ENCODE peak calls at places on chromosomes 12 and 14, in six cellular contexts. V is substantia nigra; I is Caki2; M is stimulated activated CD4-positive, alpha-beta T cell treated with anti-CD3 and anti-CD28 coated beads, Interleukin-12 subunit alpha, Interleukin-12 subunit beta, amount 100 ng/mL, for 4 hours; T is naive thymus-derived CD4-positive, alpha-beta T cell; Q is H54. F is an unnamed sample.

GRCh38 chr12:52307836-52308806 is 13.1 kb downstream of the KRT83 start:
- DNase-seq in M (no peak), Q (no peak), V (peak; percentile 52), T (peak; percentile 14), I (no peak), F (peak; percentile 59)

GRCh38 chr14:54350196-54350595 is 46.6 kb upstream of the CDKN3 start:
- DNase-seq in M (no peak), V (no peak), Q (no peak), T (no peak), I (no peak), F (no peak)

GRCh38 chr12:53532026-53532425 is 24.7 kb upstream of the NPFF start:
- DNase-seq in I (no peak), V (no peak), M (no peak), T (no peak), Q (no peak), F (no peak)

GRCh38 chr14:23381017-23381375 is 4.2 kb downstream of the CMTM5 start:
- DNase-seq in Q (no peak), I (no peak), M (no peak), V (no peak), T (no peak), F (no peak)

GRCh38 chr12:55847033-55847432 is 4.3 kb upstream of the MMP19 start:
- DNase-seq in I (no peak), V (no peak), T (no peak), Q (no peak), M (no peak), F (no peak)

GRCh38 chr14:21095430-21096205 is 2.8 kb downstream of the ZNF219 start:
- DNase-seq in V (no peak), I (no peak), Q (no peak), T (no peak), M (no peak), F (no peak)

GRCh38 chr12:88251798-88252197 is 109.7 kb downstream of the TMTC3 start:
- DNase-seq in V (no peak), I (no peak), T (no peak), M (no peak), Q (no peak), F (no peak)

GRCh38 chr12:123998960-123999359 is 25.9 kb downstream of the ZNF664 start:
- DNase-seq in M (no peak), T (no peak), I (no peak), V (no peak), Q (no peak), F (no peak)

GRCh38 chr14:93958567-93959238 is 17.7 kb downstream of the ASB2 start:
- DNase-seq in M (no peak), T (no peak), I (no peak), Q (no peak), V (no peak), F (no peak)

GRCh38 chr12:56001446-56002100 is 4.5 kb downstream of the SUOX start:
- DNase-seq in I (no peak), T (no peak), V (no peak), Q (no peak), M (no peak), F (no peak)

GRCh38 chr14:55874785-55875184 is 243.4 kb upstream of the PELI2 start:
- DNase-seq in M (no peak), I (no peak), T (no peak), Q (no peak), V (no peak), F (no peak)

GRCh38 chr14:75454963-75455546 is 27.2 kb downstream of the JDP2 start:
- DNase-seq in I (peak; percentile 70), T (no peak), Q (no peak), M (no peak), V (no peak), F (no peak)

GRCh38 chr14:104756477-104757237 is 3.7 kb downstream of the SIVA1 start:
- DNase-seq in M (no peak), I (no peak), V (no peak), T (no peak), Q (no peak), F (no peak)

GRCh38 chr12:130849561-130850417 is 10.7 kb upstream of the STX2 start:
- DNase-seq in V (no peak), T (no peak), M (no peak), I (peak; percentile 50), Q (no peak), F (no peak)

GRCh38 chr12:53725824-53726223 is 1.4 kb downstream of the CALCOCO1 start:
- DNase-seq in M (no peak), V (no peak), Q (no peak), T (no peak), I (no peak), F (no peak)

GRCh38 chr14:69133206-69134125 is 19.5 kb downstream of the DCAF5 start:
- DNase-seq in V (no peak), T (no peak), M (no peak), I (peak; percentile 6), Q (no peak), F (peak; percentile 61)

GRCh38 chr14:37253905-37254304 is 56.2 kb downstream of the MIPOL1 start:
- DNase-seq in V (no peak), Q (no peak), M (no peak), T (no peak), I (no peak), F (no peak)

GRCh38 chr12:63844391-63845341 is at the start of gene SRGAP1:
- DNase-seq in V (peak; percentile 62), M (peak; percentile 3), Q (peak; percentile 25), I (peak; percentile 79), T (peak; percentile 11), F (no peak)

GRCh38 chr12:49882248-49882850 is 21.4 kb downstream of the FAIM2 start:
- DNase-seq in T (no peak), V (no peak), Q (no peak), M (no peak), I (no peak), F (no peak)

GRCh38 chr14:22748691-22749090 is 17.8 kb upstream of the OXA1L start:
- DNase-seq in I (no peak), T (peak; percentile 11), V (no peak), Q (no peak), M (no peak), F (no peak)

GRCh38 chr14:95362180-95362494 is 42.4 kb upstream of the CLMN start:
- DNase-seq in Q (no peak), T (no peak), M (no peak), I (no peak), V (no peak), F (no peak)

GRCh38 chr14:37591941-37592287 is 3.1 kb downstream of the FOXA1 start:
- DNase-seq in I (no peak), M (no peak), T (no peak), Q (no peak), V (no peak), F (no peak)

GRCh38 chr12:15883536-15883935 is 1.3 kb downstream of the STRAP start:
- DNase-seq in V (no peak), M (no peak), T (no peak), Q (no peak), I (no peak), F (no peak)

GRCh38 chr14:79587194-79587593 is 624.1 kb downstream of the DIO2 start:
- DNase-seq in V (no peak), I (no peak), T (no peak), Q (no peak), M (no peak), F (no peak)

GRCh38 chr12:25959069-25959961 is 833 bp downstream of the RASSF8 start:
- DNase-seq in M (peak; percentile 5), Q (peak; percentile 34), T (no peak), I (peak; percentile 49), V (no peak), F (peak; percentile 22)

GRCh38 chr12:54608156-54608555 is 19.7 kb upstream of the PPP1R1A start:
- DNase-seq in V (no peak), M (no peak), I (no peak), T (no peak), Q (no peak), F (no peak)

GRCh38 chr14:51491776-51492175 is 159.9 kb upstream of the FRMD6 start:
- DNase-seq in I (no peak), Q (no peak), V (no peak), T (no peak), M (no peak), F (no peak)

GRCh38 chr12:132453361-132454133 is 36.4 kb upstream of the FBRSL1 start:
- DNase-seq in Q (peak; percentile 94), T (no peak), M (no peak), V (no peak), I (no peak), F (no peak)

GRCh38 chr14:102831163-102831804 is 54.0 kb downstream of the TRAF3 start:
- DNase-seq in M (no peak), Q (no peak), T (no peak), V (no peak), I (no peak), F (no peak)

GRCh38 chr12:288687-289086 is 26.1 kb upstream of the SLC6A13 start:
- DNase-seq in M (no peak), I (no peak), Q (peak; percentile 25), T (no peak), V (no peak), F (no peak)

GRCh38 chr14:104358528-104359300 is 220.3 kb downstream of the KIF26A start:
- DNase-seq in T (no peak), V (no peak), M (no peak), I (no peak), Q (no peak), F (no peak)

GRCh38 chr12:110766311-110767154 is 23.8 kb upstream of the PPP1CC start:
- DNase-seq in I (no peak), T (no peak), Q (no peak), M (no peak), V (no peak), F (no peak)

GRCh38 chr12:44379827-44380226 is 496.3 kb downstream of the NELL2 start:
- DNase-seq in I (no peak), T (no peak), Q (no peak), V (no peak), M (no peak), F (no peak)

F was measured in stimulated activated naive CD8-positive, alpha-beta T cell treated with anti-CD3 and anti-CD28 coated beads, Interleukin-15, amount 100 ng/mL, for 72 hours.